ENCODE peak calls at places on chromosomes 3 and 15, in five cellular contexts. W is PC-3, T is hepatocyte, R is K562, S is GM23338. K is an unnamed sample.

GRCh38 chr15:40830884-40831283 is 2.4 kb upstream of the PPP1R14D start:
- DNase-seq in W (no peak), T (no peak), R (no peak), S (no peak), K (no peak)

GRCh38 chr15:51809457-51809856 is 20.0 kb upstream of the TMOD3 start:
- DNase-seq in W (no peak), T (no peak), R (no peak), S (no peak), K (no peak)

GRCh38 chr15:68054658-68055223 is 626 bp downstream of the PIAS1 start:
- DNase-seq in W (no peak), T (peak; percentile 85), R (peak; percentile 83), S (peak; percentile 90), K (peak; percentile 30)

GRCh38 chr15:85748176-85748575 is 46.5 kb downstream of the KLHL25 start:
- DNase-seq in W (no peak), T (no peak), R (no peak), S (no peak), K (no peak)

GRCh38 chr3:164095279-164095678 is 983.0 kb downstream of the SI start:
- DNase-seq in W (no peak), T (no peak), R (no peak), S (peak; percentile 4), K (no peak)

GRCh38 chr15:70936326-70936725 is 43.7 kb downstream of the LRRC49 start:
- DNase-seq in W (no peak), T (no peak), R (no peak), S (no peak), K (no peak)

GRCh38 chr15:64315136-64315661 is 40.8 kb downstream of the CSNK1G1 start:
- DNase-seq in W (no peak), T (no peak), R (no peak), S (peak; percentile 11), K (no peak)

GRCh38 chr15:74322558-74323180 is 44.8 kb downstream of the CYP11A1 start:
- DNase-seq in W (peak; percentile 72), T (peak; percentile 84), R (peak; percentile 80), S (peak; percentile 85), K (peak; percentile 32)

GRCh38 chr15:47870956-47871625 is 153.8 kb downstream of the SEMA6D start:
- DNase-seq in W (peak; percentile 88), T (peak; percentile 37), R (no peak), S (no peak), K (peak; percentile 12)

GRCh38 chr15:100338971-100339444 is 2.8 kb downstream of the ADAMTS17 start:
- DNase-seq in W (peak; percentile 88), T (peak; percentile 91), R (peak; percentile 20), S (peak; percentile 89), K (peak; percentile 70)

DNA sequence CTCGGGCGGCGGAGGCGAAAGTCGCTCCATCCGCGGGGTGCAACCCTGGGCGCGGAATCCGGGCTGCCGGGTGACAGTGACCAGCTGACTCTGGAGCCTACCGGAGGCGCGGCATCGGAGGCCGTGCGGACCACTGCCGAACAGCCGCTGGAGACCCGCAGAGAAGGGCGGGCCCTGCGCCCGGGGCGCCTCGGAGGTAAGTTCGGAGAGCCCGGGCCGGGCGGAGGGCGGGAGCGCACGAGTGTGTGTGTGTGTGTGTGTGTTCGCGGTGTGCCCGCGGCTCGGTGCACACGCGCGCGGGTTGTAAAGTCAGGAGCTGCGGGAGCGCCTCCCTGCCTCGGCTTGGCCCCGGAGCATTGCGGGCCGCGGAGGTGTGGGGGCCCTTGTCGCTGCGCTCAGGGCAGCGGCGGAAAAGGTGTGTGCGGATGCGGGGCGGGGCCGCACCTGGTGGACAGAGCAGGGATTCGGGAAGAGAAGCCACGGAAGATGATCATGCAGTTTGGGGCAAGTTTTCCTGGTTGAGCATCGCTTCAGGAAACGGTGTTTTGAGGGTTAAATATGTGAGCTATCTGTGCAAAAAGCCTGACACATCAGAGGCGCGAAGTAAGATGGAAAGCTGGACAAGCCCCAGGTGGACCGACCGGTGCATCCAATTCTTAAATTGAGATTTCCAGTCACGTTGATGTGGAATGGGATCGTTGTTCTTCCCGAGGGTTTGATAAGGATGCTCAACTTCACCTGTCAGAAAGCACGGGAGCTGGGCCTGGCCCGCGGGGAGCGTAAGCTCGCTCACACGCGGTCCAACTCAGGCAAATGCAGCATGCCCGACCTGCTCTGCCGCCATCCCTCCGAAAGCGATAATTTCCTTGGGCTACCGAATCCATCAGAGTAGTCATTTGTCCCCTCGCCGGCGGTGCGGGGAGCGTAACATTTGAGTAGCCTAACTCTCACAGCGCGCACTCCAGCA is 492 bp downstream of the MINAR1 start:
- DNase-seq in W (no peak), T (peak; percentile 20), R (no peak), S (peak; percentile 75), K (peak; percentile 14)
- TF ChIP-seq EZH2 in W (peak; percentile 25), T (peak; percentile 88), R (no peak), S (peak; percentile 64), K (peak; percentile 67)

GRCh38 chr3:32794487-32795308 is 23.1 kb upstream of the TRIM71 start:
- DNase-seq in W (peak; percentile 84), T (peak; percentile 79), R (no peak), S (no peak), K (no peak)

GRCh38 chr3:32797776-32798175 is 20.0 kb upstream of the TRIM71 start:
- DNase-seq in W (no peak), T (no peak), R (no peak), S (no peak), K (no peak)

GRCh38 chr3:32791833-32792232 is 26.0 kb upstream of the TRIM71 start:
- DNase-seq in W (peak; percentile 69), T (no peak), R (no peak), S (no peak), K (no peak)
- H2AFZ ChIP-seq in W (peak overlapping the region; percentile 14), T (no peak overlapping the region), R (peak overlapping the region; percentile 4), S (no peak overlapping the region), K (no peak overlapping the region)

GRCh38 chr3:73502609-73503560 is 121.9 kb downstream of the PDZRN3 start:
- DNase-seq in W (peak; percentile 65), T (peak; percentile 82), R (peak; percentile 55), S (peak; percentile 86), K (peak; percentile 41)
- H3K4me1 ChIP-seq in W (no peaks in the 10 kb centered on the region), T (peaks cover 10% of the 10 kb centered on the region), R (no peaks in the 10 kb centered on the region), S (no peaks in the 10 kb centered on the region), K (no peaks in the 10 kb centered on the region)

GRCh38 chr3:194740859-194741486 is 55.3 kb downstream of the FAM43A start:
- DNase-seq in W (peak; percentile 96), T (peak; percentile 58), R (no peak), S (peak; percentile 33), K (peak; percentile 50)

GRCh38 chr3:194739498-194740284 is 54.0 kb downstream of the FAM43A start:
- DNase-seq in W (peak; percentile 76), T (no peak), R (no peak), S (no peak), K (peak; percentile 39)

GRCh38 chr3:194736277-194736895 is 50.7 kb downstream of the FAM43A start:
- DNase-seq in W (no peak), T (no peak), R (no peak), S (no peak), K (no peak)

GRCh38 chr3:194738254-194739093 is 52.8 kb downstream of the FAM43A start:
- DNase-seq in W (peak; percentile 85), T (peak; percentile 50), R (no peak), S (no peak), K (peak; percentile 53)

GRCh38 chr3:194736896-194737600 is 51.4 kb downstream of the FAM43A start:
- DNase-seq in W (no peak), T (no peak), R (no peak), S (no peak), K (no peak)
- TF ChIP-seq EZH2 in W (no peak), T (no peak), R (no peak), S (no peak), K (no peak)

GRCh38 chr3:37713820-37714204 is 147.9 kb upstream of the CTDSPL start:
- DNase-seq in W (no peak), T (no peak), R (no peak), S (no peak), K (no peak)
- H2AFZ ChIP-seq in W (no peak overlapping the region), T (no peak overlapping the region), R (no peak overlapping the region), S (no peak overlapping the region), K (no peak overlapping the region)

DNA sequence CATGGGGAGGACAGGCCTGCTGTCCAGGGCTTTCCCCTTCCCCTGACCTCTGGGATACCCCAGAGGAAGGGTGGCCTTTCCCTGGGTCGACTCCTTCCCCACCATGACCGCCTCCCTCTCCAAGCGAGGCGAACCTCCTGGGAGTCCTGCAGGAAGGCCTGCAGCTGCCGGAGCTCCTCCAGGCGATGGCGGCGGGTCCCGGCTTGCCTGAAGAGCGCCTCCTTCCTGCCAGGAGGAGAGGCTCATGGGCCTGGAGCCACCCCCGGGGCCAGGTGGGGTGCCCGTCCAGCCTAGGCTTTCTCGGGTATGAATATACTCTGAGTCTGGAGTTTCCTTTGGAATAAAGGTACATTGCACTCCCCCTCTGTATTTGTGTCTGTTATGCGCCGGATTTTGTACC is 20.1 kb downstream of the PLA2G4B start:
- DNase-seq in W (no peak), T (no peak), R (no peak), S (peak; percentile 41), K (no peak)
- H3K4me1 ChIP-seq in W (no peaks in the 10 kb centered on the region), T (no peaks in the 10 kb centered on the region), R (peaks cover 51% of the 10 kb centered on the region), S (no peaks in the 10 kb centered on the region), K (no peaks in the 10 kb centered on the region)

DNA sequence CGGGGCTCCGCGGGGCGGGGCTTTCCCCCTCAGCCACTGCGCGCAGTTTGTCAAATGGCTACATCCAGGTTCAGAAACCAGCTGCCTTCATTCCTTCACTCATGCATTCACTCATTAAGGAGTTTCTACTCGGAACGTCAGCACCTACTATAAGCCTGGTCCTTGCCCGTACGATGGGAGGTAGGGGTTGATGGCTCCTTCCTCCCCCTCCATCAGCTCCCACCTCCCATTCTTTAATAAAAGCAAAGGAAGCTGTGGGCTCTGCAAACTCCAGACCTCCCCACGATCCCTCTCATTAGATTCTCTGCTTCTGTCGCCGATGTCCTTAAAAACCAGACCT is 267 bp upstream of the CFAP92 start:
- DNase-seq in W (no peak), T (no peak), R (no peak), S (no peak), K (no peak)
- TF ChIP-seq EZH2 in W (no peak), T (no peak), R (no peak), S (no peak), K (no peak)

DNA sequence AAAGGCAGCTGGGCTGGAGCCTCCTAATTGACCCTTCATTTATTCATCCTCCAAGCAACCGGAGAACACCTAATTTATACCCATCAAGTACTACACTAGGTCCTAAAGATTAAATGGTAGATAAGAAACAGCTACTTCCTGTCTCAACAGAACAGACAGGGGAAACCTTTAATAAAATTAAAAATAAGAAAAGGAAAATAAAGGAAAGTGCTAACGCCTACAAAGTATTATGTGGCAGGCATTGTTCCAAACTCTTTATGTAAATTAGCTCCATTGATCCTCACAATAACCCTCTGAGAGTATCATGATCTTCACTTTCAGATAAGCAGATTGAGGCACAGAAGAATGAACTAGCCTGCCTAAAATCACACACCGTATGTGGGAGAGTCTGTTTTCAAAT is 139.5 kb downstream of the CNTN6 start:
- DNase-seq in W (no peak), T (no peak), R (no peak), S (no peak), K (no peak)
- H2AFZ ChIP-seq in W (no peak overlapping the region), T (no peak overlapping the region), R (no peak overlapping the region), S (no peak overlapping the region), K (no peak overlapping the region)

DNA sequence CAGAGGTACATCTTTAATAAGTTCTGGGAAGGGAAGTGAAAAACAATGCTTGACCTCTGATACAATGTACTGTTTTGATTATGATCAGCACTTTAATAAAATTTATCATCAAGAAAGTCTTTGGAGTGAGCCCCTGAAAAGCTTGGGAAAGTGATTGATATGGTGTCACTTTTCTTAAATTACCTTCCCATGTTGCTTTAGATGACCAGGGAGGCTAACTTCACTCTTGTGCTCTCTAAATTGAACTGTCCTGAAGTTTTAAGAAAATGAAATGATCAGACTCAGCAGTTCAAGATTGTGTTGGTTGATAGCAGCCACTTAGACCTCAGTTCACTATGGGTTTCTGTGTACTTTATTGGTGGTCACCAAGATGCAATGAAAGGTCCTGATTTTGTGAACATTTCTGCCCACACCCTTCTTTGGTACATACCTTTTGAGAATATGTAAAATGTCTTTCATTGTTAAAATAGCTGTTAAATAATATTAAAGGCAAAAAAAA is 15.7 kb downstream of the TGFBR2 start:
- DNase-seq in W (no peak), T (no peak), R (no peak), S (no peak), K (no peak)
- H3K4me1 ChIP-seq in W (peaks cover 25% of the 10 kb centered on the region), T (peaks cover 3% of the 10 kb centered on the region), R (no peaks in the 10 kb centered on the region), S (peaks cover 15% of the 10 kb centered on the region), K (peaks cover 43% of the 10 kb centered on the region)